ENCODE peak calls at places on chromosomes 4 and X, in ten cellular contexts. E, T, N, O, F, W, L, B, M and Y are unnamed samples.

GRCh38 chr4:11912886-11913285 is 484.2 kb upstream of the HS3ST1 start:
- DNase-seq in E (no peak), T (peak), N (no peak), O (no peak), F (no peak), W (peak), L (peak), B (no peak), M (no peak), Y (no peak)

GRCh38 chr4:71251266-71251665 is 87.6 kb upstream of the SLC4A4 start:
- DNase-seq in E (no peak), T (no peak), N (no peak), O (no peak), F (no peak), W (no peak), L (no peak), B (no peak), M (no peak), Y (no peak)

GRCh38 chr4:5708171-5708828 is at the start of gene EVC2:
- DNase-seq in E (peak), T (peak), N (peak), O (no peak), F (no peak), W (peak), L (no peak), B (no peak), M (no peak), Y (peak)

GRCh38 chr4:73895201-73896177 is 26.3 kb downstream of the CXCL1 start:
- DNase-seq in E (no peak), T (no peak), N (no peak), O (no peak), F (no peak), W (peak), L (no peak), B (no peak), M (no peak), Y (no peak)

GRCh38 chr4:25670991-25671390 is 15.3 kb downstream of the SLC34A2 start:
- DNase-seq in E (no peak), T (no peak), N (no peak), O (no peak), F (no peak), W (no peak), L (no peak), B (no peak), M (no peak), Y (no peak)

GRCh38 chrX:80807606-80808159 is 2.0 kb downstream of the BRWD3 start:
- DNase-seq in E (no peak), T (no peak), N (peak), O (no peak), F (no peak), W (no peak), L (no peak), B (no peak), M (no peak), Y (peak)

GRCh38 chr4:186885289-186885688 is 161.6 kb upstream of the FAT1 start:
- DNase-seq in E (no peak), T (no peak), N (no peak), O (no peak), F (no peak), W (no peak), L (no peak), B (no peak), M (no peak), Y (no peak)

GRCh38 chrX:154546354-154547244 is at the start of gene G6PD:
- DNase-seq in E (no peak), T (peak), N (peak), O (no peak), F (no peak), W (peak), L (peak), B (peak), M (peak), Y (peak)

GRCh38 chr4:86032476-86033022 is 327.3 kb downstream of the MAPK10 start:
- DNase-seq in E (no peak), T (peak), N (no peak), O (no peak), F (no peak), W (peak), L (no peak), B (no peak), M (no peak), Y (no peak)

GRCh38 chr4:127425911-127426310 is 206.8 kb upstream of the INTU start:
- DNase-seq in E (no peak), T (no peak), N (no peak), O (no peak), F (no peak), W (no peak), L (no peak), B (no peak), M (no peak), Y (no peak)

GRCh38 chrX:53440631-53441517 is 6.7 kb upstream of the HSD17B10 start:
- DNase-seq in E (peak), T (peak), N (no peak), O (peak), F (peak), W (peak), L (peak), B (no peak), M (no peak), Y (no peak)

GRCh38 chr4:25703731-25704388 is 48.2 kb downstream of the SLC34A2 start:
- DNase-seq in E (no peak), T (peak), N (no peak), O (no peak), F (no peak), W (peak), L (no peak), B (no peak), M (no peak), Y (no peak)

GRCh38 chr4:28600958-28601357 is 1740.3 kb downstream of the STIM2 start:
- DNase-seq in E (no peak), T (no peak), N (no peak), O (no peak), F (no peak), W (no peak), L (no peak), B (no peak), M (no peak), Y (no peak)